ENCODE peak calls at places on chromosomes 6 and 20, in six cellular contexts. W is lung, Z is esophagus squamous epithelium, O is A549, U is heart left ventricle, P is choroid plexus epithelial cell. T is an unnamed sample.

GRCh38 chr6:1659816-1660215 is 50.1 kb downstream of the FOXC1 start:
- DNase-seq in U (no peak), W (no peak), P (no peak), O (no peak), Z (no peak), T (no peak)

GRCh38 chr6:33762713-33763112 is 16.0 kb upstream of the IP6K3 start:
- DNase-seq in U (no peak), O (no peak), P (no peak), Z (no peak), W (no peak), T (no peak)

GRCh38 chr20:43988867-43989266 is 74.2 kb downstream of the TOX2 start:
- DNase-seq in Z (no peak), P (peak; percentile 57), O (no peak), U (no peak), W (no peak), T (no peak)

GRCh38 chr6:50807035-50807434 is 11.6 kb upstream of the TFAP2B start:
- DNase-seq in O (no peak), Z (no peak), P (no peak), U (no peak), W (no peak), T (no peak)

GRCh38 chr6:160054913-160055312 is 66.7 kb upstream of the SLC22A1 start:
- DNase-seq in P (no peak), W (no peak), O (no peak), U (no peak), Z (no peak), T (no peak)

GRCh38 chr6:104050455-104050854 is 809.3 kb downstream of the HACE1 start:
- DNase-seq in O (no peak), U (no peak), W (no peak), P (no peak), Z (no peak), T (peak; percentile 8)

GRCh38 chr20:19750907-19751636 is 7.0 kb upstream of the RIN2 start:
- DNase-seq in O (no peak), U (no peak), W (no peak), P (no peak), Z (no peak), T (no peak)

GRCh38 chr20:24206995-24207394 is 218.4 kb upstream of the GGTLC1 start:
- DNase-seq in P (peak; percentile 30), O (no peak), Z (no peak), W (no peak), U (no peak), T (no peak)

GRCh38 chr6:35552285-35552917 is 39.7 kb upstream of the TULP1 start:
- DNase-seq in O (peak; percentile 51), Z (no peak), U (no peak), W (peak; percentile 39), P (peak; percentile 68), T (no peak)

GRCh38 chr6:50706575-50706974 is 6.8 kb upstream of the TFAP2D start:
- DNase-seq in W (no peak), P (no peak), U (no peak), Z (no peak), O (no peak), T (no peak)

GRCh38 chr6:113758214-113758613 is 98.9 kb upstream of the MARCKS start:
- DNase-seq in U (no peak), Z (no peak), O (no peak), W (no peak), P (no peak), T (no peak)

GRCh38 chr6:35302604-35303218 is 5.1 kb downstream of the DEF6 start:
- DNase-seq in P (peak; percentile 35), W (peak; percentile 57), U (peak; percentile 50), Z (peak; percentile 56), O (no peak), T (peak; percentile 63)

GRCh38 chr20:23050847-23051627 is 1.6 kb upstream of the THBD start:
- DNase-seq in W (peak; percentile 83), Z (peak; percentile 33), O (peak; percentile 77), U (peak; percentile 88), P (peak; percentile 96), T (peak; percentile 92)

GRCh38 chr20:51460569-51461265 is 81.8 kb downstream of the NFATC2 start:
- DNase-seq in P (no peak), O (no peak), Z (no peak), U (no peak), W (no peak), T (no peak)

GRCh38 chr6:46993846-46994245 is 48.3 kb downstream of the ADGRF1 start:
- DNase-seq in P (peak; percentile 68), Z (no peak), O (peak; percentile 61), U (no peak), W (no peak), T (peak; percentile 81)

GRCh38 chr6:116027821-116028220 is 32.9 kb downstream of the FRK start:
- DNase-seq in O (no peak), P (no peak), W (no peak), U (no peak), Z (no peak), T (no peak)

GRCh38 chr20:40646321-40647212 is 42.5 kb downstream of the MAFB start:
- DNase-seq in W (no peak), Z (no peak), P (no peak), U (no peak), O (no peak), T (no peak)

GRCh38 chr20:11686900-11687543 is 230.7 kb upstream of the BTBD3 start:
- DNase-seq in W (no peak), O (no peak), Z (no peak), U (peak; percentile 15), P (peak; percentile 17), T (no peak)

GRCh38 chr6:107124934-107125348 is 9.6 kb upstream of the BEND3 start:
- DNase-seq in U (no peak), P (peak; percentile 16), W (no peak), Z (no peak), O (no peak), T (no peak)

GRCh38 chr6:32152414-32153251 is 894 bp upstream of the PRRT1 start:
- DNase-seq in Z (no peak), U (no peak), W (no peak), O (no peak), P (peak; percentile 43), T (no peak)

GRCh38 chr6:158109744-158110143 is 58.3 kb downstream of the SERAC1 start:
- DNase-seq in W (no peak), U (no peak), P (no peak), O (no peak), Z (no peak), T (peak; percentile 3)

GRCh38 chr20:19991826-19992225 is 25.3 kb upstream of the NAA20 start:
- DNase-seq in U (no peak), P (peak; percentile 37), O (no peak), W (no peak), Z (no peak), T (no peak)

GRCh38 chr20:51565741-51566140 is 23.2 kb upstream of the NFATC2 start:
- DNase-seq in P (peak; percentile 43), U (no peak), W (no peak), Z (no peak), O (no peak), T (no peak)

GRCh38 chr6:2434116-2434515 is 188.7 kb upstream of the GMDS start:
- DNase-seq in O (no peak), Z (no peak), U (no peak), P (no peak), W (no peak), T (peak; percentile 67)

GRCh38 chr6:52992980-52993379 is 2.1 kb downstream of the GSTA4 start:
- DNase-seq in O (no peak), U (no peak), W (no peak), P (peak; percentile 80), Z (no peak), T (peak; percentile 66)

GRCh38 chr6:130148181-130148580 is 74.6 kb downstream of the SAMD3 start:
- DNase-seq in W (no peak), O (peak; percentile 15), P (no peak), Z (no peak), U (no peak), T (no peak)

GRCh38 chr20:51470521-51470875 is 72.0 kb downstream of the NFATC2 start:
- DNase-seq in U (no peak), Z (no peak), W (no peak), P (no peak), O (no peak), T (no peak)

DNA sequence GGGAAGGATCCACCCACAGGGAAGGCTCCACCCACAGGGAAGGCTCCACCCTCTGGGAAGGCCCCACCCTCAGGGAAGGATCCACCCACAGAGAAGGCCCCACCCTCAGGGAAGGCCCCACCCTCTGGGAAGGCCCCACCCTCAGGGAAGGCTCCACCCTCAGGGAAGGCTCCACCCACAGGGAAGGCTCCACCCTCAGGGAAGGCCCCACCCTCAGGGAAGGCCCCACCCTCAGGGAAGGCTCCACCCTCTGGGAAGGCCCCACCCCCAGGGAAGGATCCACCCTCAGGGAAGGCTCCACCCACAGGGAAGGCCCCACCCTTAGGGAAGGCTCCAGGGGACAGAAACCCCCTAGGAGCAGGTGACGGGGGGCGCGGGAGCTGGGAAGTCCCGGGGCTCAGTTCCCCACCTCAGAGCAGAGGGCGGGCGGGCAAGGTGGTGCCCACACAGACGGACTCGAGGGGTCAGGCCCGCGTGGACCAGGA is 39.8 kb downstream of the KCNQ2 start:
- DNase-seq in W (no peak), Z (no peak), U (no peak), O (peak; percentile 49), P (no peak), T (no peak)
- TF ChIP-seq CTCF in W (no peak), Z (no peak), U (no peak), O (no peak), P (no peak), T (no peak)

DNA sequence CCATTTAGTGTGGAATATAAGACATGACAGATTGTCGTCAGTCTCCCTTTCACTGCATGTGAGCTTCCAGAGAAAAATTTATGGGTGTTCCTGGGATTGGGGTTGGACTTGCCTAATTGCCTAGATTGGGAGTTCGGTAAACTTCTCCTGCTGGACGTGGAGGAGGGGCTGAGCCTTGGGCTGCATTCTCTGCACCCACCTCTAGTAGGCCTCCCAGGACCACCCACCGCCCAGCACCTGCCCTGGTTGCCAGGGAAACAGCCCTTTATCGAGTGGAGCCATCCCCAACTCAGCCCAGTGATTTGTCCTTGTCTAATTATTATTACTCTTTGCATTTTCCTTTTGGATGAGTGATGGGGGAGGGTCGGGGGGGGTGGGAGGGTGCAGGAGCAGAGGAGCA is 104.3 kb downstream of the DHX35 start:
- DNase-seq in W (no peak), P (no peak), O (no peak), U (no peak), Z (no peak), T (no peak)
- TF ChIP-seq CTCF in W (no peak), P (no peak), O (no peak), U (no peak), Z (no peak), T (no peak)

GRCh38 chr6:7106215-7106751 is 1.5 kb upstream of the RREB1 start:
- DNase-seq in P (peak; percentile 74), U (no peak), Z (no peak), W (no peak), O (no peak), T (no peak)

GRCh38 chr6:7108196-7108963 is 619 bp downstream of the RREB1 start:
- DNase-seq in P (peak; percentile 55), W (peak; percentile 58), O (peak; percentile 44), Z (no peak), U (peak; percentile 67), T (peak; percentile 52)

GRCh38 chr6:7107578-7108195 is at the start of gene RREB1:
- DNase-seq in P (peak; percentile 57), W (peak; percentile 56), Z (no peak), O (peak; percentile 61), U (peak; percentile 69), T (peak; percentile 52)

GRCh38 chr6:7104752-7105151 is 3.0 kb upstream of the RREB1 start:
- DNase-seq in Z (no peak), P (no peak), U (no peak), W (no peak), O (no peak), T (no peak)

GRCh38 chr6:7106752-7107577 is 796 bp upstream of the RREB1 start:
- DNase-seq in Z (no peak), P (peak; percentile 14), W (peak; percentile 35), O (peak; percentile 38), U (peak; percentile 36), T (no peak)
- TF ChIP-seq CTCF in Z (peak; percentile 58), P (peak; percentile 34), W (no peak), O (no peak), U (peak; percentile 25), T (no peak)

GRCh38 chr6:79672631-79673065 is 41.5 kb downstream of the SH3BGRL2 start:
- DNase-seq in Z (no peak), U (no peak), O (peak; percentile 37), P (peak; percentile 75), W (no peak), T (peak; percentile 45)
- TF ChIP-seq CTCF in Z (peak; percentile 58), U (peak; percentile 43), O (peak; percentile 61), P (peak; percentile 74), W (no peak), T (peak; percentile 65)